ENCODE peak calls at places on chromosomes 2 and 18, in seven cellular contexts. J is EL; P is activated CD4-positive, alpha-beta T cell treated with anti-CD3 and anti-CD28 coated beads for 48 hours; O is heart left ventricle; C is epithelial cell of prostate; M is fibroblast of mammary gland; D is HFFc6. S is an unnamed sample.
A peak's percentile ranks its signal among the peaks of the same experiment; 100 is the strongest.

GRCh38 chr2:166239548-166239947 is 111.7 kb upstream of the SCN1A start:
- DNase-seq in J (peak; percentile 93), P (no peak), O (no peak), C (peak; percentile 94), M (peak; percentile 91), D (peak; percentile 92), S (peak; percentile 47)

GRCh38 chr2:25371253-25372241 is 29.8 kb upstream of the DNMT3A start:
- DNase-seq in J (no peak), P (no peak), O (peak; percentile 24), C (no peak), M (no peak), D (no peak), S (no peak)

GRCh38 chr2:221750317-221750716 is 178.2 kb upstream of the EPHA4 start:
- DNase-seq in J (no peak), P (no peak), O (no peak), C (no peak), M (peak; percentile 19), D (no peak), S (no peak)

GRCh38 chr2:182868049-182868422 is 1.6 kb upstream of the FRZB start:
- DNase-seq in J (no peak), P (no peak), O (no peak), C (no peak), M (no peak), D (no peak), S (no peak)

GRCh38 chr2:37797081-37797480 is 125.6 kb upstream of the CDC42EP3 start:
- DNase-seq in J (peak; percentile 93), P (no peak), O (no peak), C (no peak), M (peak; percentile 60), D (peak; percentile 83), S (no peak)

GRCh38 chr2:189014426-189015138 is 40.4 kb downstream of the COL3A1 start:
- DNase-seq in J (no peak), P (no peak), O (no peak), C (no peak), M (peak; percentile 65), D (peak; percentile 37), S (no peak)

GRCh38 chr18:63264871-63265270 is 54.7 kb downstream of the BCL2 start:
- DNase-seq in J (no peak), P (no peak), O (no peak), C (no peak), M (no peak), D (no peak), S (no peak)

GRCh38 chr2:59276033-59276432 is 1034.9 kb upstream of the FANCL start:
- DNase-seq in J (no peak), P (peak; percentile 5), O (no peak), C (no peak), M (no peak), D (no peak), S (no peak)

GRCh38 chr2:201789395-201789794 is 8.7 kb upstream of the ALS2 start:
- DNase-seq in J (no peak), P (no peak), O (no peak), C (no peak), M (no peak), D (no peak), S (no peak)

GRCh38 chr18:62812242-62812641 is 96.9 kb downstream of the PHLPP1 start:
- DNase-seq in J (no peak), P (no peak), O (no peak), C (no peak), M (no peak), D (no peak), S (no peak)

GRCh38 chr2:29129586-29130281 is 14.5 kb downstream of the CLIP4 start:
- DNase-seq in J (peak; percentile 31), P (no peak), O (no peak), C (no peak), M (no peak), D (no peak), S (no peak)

GRCh38 chr2:195304310-195304709 is 352.7 kb upstream of the SLC39A10 start:
- DNase-seq in J (peak; percentile 13), P (no peak), O (no peak), C (no peak), M (peak; percentile 29), D (no peak), S (no peak)

GRCh38 chr2:113390133-113390849 is 47.2 kb upstream of the ZNG1B start:
- DNase-seq in J (peak; percentile 69), P (peak; percentile 70), O (no peak), C (no peak), M (peak; percentile 78), D (peak; percentile 76), S (peak; percentile 75)

GRCh38 chr2:46477912-46478311 is 1.5 kb upstream of the TMEM247 start:
- DNase-seq in J (no peak), P (no peak), O (no peak), C (no peak), M (no peak), D (no peak), S (no peak)

GRCh38 chr18:21191596-21192307 is 50.3 kb upstream of the GREB1L start:
- DNase-seq in J (peak; percentile 63), P (peak; percentile 44), O (peak; percentile 67), C (no peak), M (peak; percentile 73), D (peak; percentile 63), S (no peak)

GRCh38 chr2:215571693-215572092 is 135.8 kb upstream of the FN1 start:
- DNase-seq in J (no peak), P (no peak), O (no peak), C (no peak), M (no peak), D (no peak), S (no peak)

GRCh38 chr2:213237787-213238186 is 46.5 kb upstream of the SPAG16 start:
- DNase-seq in J (no peak), P (no peak), O (no peak), C (no peak), M (no peak), D (no peak), S (no peak)

GRCh38 chr2:167333245-167333644 is 445.0 kb downstream of the XIRP2 start:
- DNase-seq in J (no peak), P (no peak), O (no peak), C (no peak), M (no peak), D (no peak), S (no peak)

GRCh38 chr2:199147216-199147615 is 310.5 kb downstream of the SATB2 start:
- DNase-seq in J (peak; percentile 5), P (no peak), O (no peak), C (no peak), M (peak; percentile 85), D (no peak), S (no peak)

GRCh38 chr18:55224086-55224625 is 264.9 kb upstream of the CCDC68 start:
- DNase-seq in J (peak; percentile 17), P (no peak), O (no peak), C (no peak), M (no peak), D (no peak), S (peak; percentile 77)

GRCh38 chr18:62061812-62062211 is 125.0 kb downstream of the PIGN start:
- DNase-seq in J (peak; percentile 7), P (no peak), O (no peak), C (no peak), M (no peak), D (no peak), S (no peak)

GRCh38 chr18:62682396-62682795 is 32.9 kb upstream of the PHLPP1 start:
- DNase-seq in J (no peak), P (no peak), O (no peak), C (no peak), M (no peak), D (no peak), S (no peak)

GRCh38 chr18:35050004-35050623 is 8.9 kb downstream of the MAPRE2 start:
- DNase-seq in J (peak; percentile 13), P (no peak), O (no peak), C (no peak), M (no peak), D (no peak), S (no peak)

GRCh38 chr2:119702203-119702917 is 23.4 kb downstream of the TMEM177 start:
- DNase-seq in J (no peak), P (no peak), O (no peak), C (no peak), M (no peak), D (no peak), S (no peak)

GRCh38 chr18:36130039-36130831 is 536 bp downstream of the ELP2 start:
- DNase-seq in J (peak; percentile 8), P (no peak), O (no peak), C (no peak), M (peak; percentile 26), D (no peak), S (no peak)

GRCh38 chr2:153287109-153287801 is 191.3 kb downstream of the RPRM start:
- DNase-seq in J (no peak), P (peak; percentile 11), O (no peak), C (no peak), M (no peak), D (no peak), S (no peak)

GRCh38 chr2:63993871-63994270 is 25.4 kb downstream of the VPS54 start:
- DNase-seq in J (no peak), P (no peak), O (no peak), C (no peak), M (peak; percentile 12), D (no peak), S (no peak)

S was measured in smooth muscle cell of the brain vasculature.